ENCODE peak calls at places on chromosomes 16 and 17, in nine cellular contexts. R is CD4-positive, alpha-beta T cell; F is NCI-H187 treated with DMSO at 0.1 percent for 48 hours; N is lower lobe of right lung; X is activated CD4-positive, alpha-beta T cell treated with anti-CD3 and anti-CD28 coated beads, Interleukin-2, amount 50 U/mL, for 1 hour; M is Calu3; U is coronary artery; E is fibroblast of villous mesenchyme; J is stimulated activated CD4-positive, alpha-beta T cell treated with anti-CD3 and anti-CD28 coated beads, Interleukin-4, amount 100 ng/mL, for 24 hours. Q is an unnamed sample.

GRCh38 chr16:27566417-27566816 is 16.5 kb downstream of the KATNIP start:
- DNase-seq in R (no peak), F (no peak), N (no peak), X (no peak), M (no peak), U (no peak), E (no peak), J (no peak), Q (peak; percentile 36)

GRCh38 chr16:81238296-81239011 is at the start of gene BCO1:
- DNase-seq in R (no peak), F (no peak), N (no peak), X (no peak), M (peak; percentile 57), U (no peak), E (peak; percentile 77), J (no peak), Q (no peak)

GRCh38 chr17:6279659-6280058 is 155.3 kb downstream of the AIPL1 start:
- DNase-seq in R (no peak), F (peak; percentile 27), N (no peak), X (no peak), M (peak; percentile 55), U (no peak), E (no peak), J (no peak), Q (no peak)

GRCh38 chr17:69639096-69639495 is 224.6 kb downstream of the MAP2K6 start:
- DNase-seq in R (no peak), F (no peak), N (no peak), X (no peak), M (no peak), U (no peak), E (no peak), J (no peak), Q (no peak)

GRCh38 chr17:82434216-82434565 is 15.8 kb upstream of the OGFOD3 start:
- DNase-seq in R (no peak), F (no peak), N (no peak), X (no peak), M (no peak), U (no peak), E (no peak), J (no peak), Q (no peak)

GRCh38 chr17:38440614-38441397 is 12.5 kb downstream of the ARHGAP23 start:
- DNase-seq in R (no peak), F (no peak), N (no peak), X (no peak), M (no peak), U (no peak), E (no peak), J (no peak), Q (no peak)

GRCh38 chr17:7852919-7853692 is 1.8 kb upstream of the TMEM88 start:
- DNase-seq in R (no peak), F (no peak), N (peak; percentile 51), X (peak; percentile 20), M (no peak), U (peak; percentile 71), E (no peak), J (peak; percentile 4), Q (peak; percentile 68)

GRCh38 chr17:40069751-40070643 is 7.2 kb downstream of the THRA start:
- DNase-seq in R (no peak), F (no peak), N (no peak), X (peak; percentile 34), M (peak; percentile 85), U (peak; percentile 81), E (no peak), J (peak; percentile 30), Q (peak; percentile 87)

GRCh38 chr16:82814059-82814458 is 187.3 kb downstream of the CDH13 start:
- DNase-seq in R (no peak), F (no peak), N (no peak), X (no peak), M (no peak), U (no peak), E (no peak), J (no peak), Q (no peak)

GRCh38 chr16:11560701-11561439 is 25.8 kb downstream of the LITAF start:
- DNase-seq in R (peak; percentile 83), F (no peak), N (no peak), X (peak; percentile 66), M (no peak), U (no peak), E (peak; percentile 95), J (peak; percentile 59), Q (no peak)

GRCh38 chr17:77892031-77892430 is 66.5 kb upstream of the TNRC6C start:
- DNase-seq in R (no peak), F (no peak), N (no peak), X (no peak), M (no peak), U (no peak), E (no peak), J (no peak), Q (no peak)

GRCh38 chr16:22938647-22939046 is 124.7 kb downstream of the HS3ST2 start:
- DNase-seq in R (no peak), F (no peak), N (no peak), X (no peak), M (no peak), U (no peak), E (no peak), J (no peak), Q (no peak)

GRCh38 chr17:3913531-3914318 is 2.5 kb downstream of the P2RX1 start:
- DNase-seq in R (peak; percentile 68), F (no peak), N (peak; percentile 88), X (peak; percentile 80), M (peak; percentile 72), U (peak; percentile 86), E (peak; percentile 74), J (peak; percentile 82), Q (peak; percentile 88)

GRCh38 chr16:47374629-47375028 is 86.2 kb downstream of the ITFG1 start:
- DNase-seq in R (no peak), F (no peak), N (no peak), X (no peak), M (no peak), U (no peak), E (no peak), J (no peak), Q (no peak)

GRCh38 chr17:13786000-13786598 is 184.4 kb upstream of the HS3ST3A1 start:
- DNase-seq in R (no peak), F (no peak), N (no peak), X (no peak), M (no peak), U (no peak), E (peak; percentile 55), J (no peak), Q (no peak)

GRCh38 chr17:58331815-58332719 is 3.5 kb upstream of the TSPOAP1 start:
- DNase-seq in R (peak; percentile 79), F (no peak), N (peak; percentile 91), X (peak; percentile 88), M (no peak), U (no peak), E (no peak), J (peak; percentile 93), Q (no peak)

GRCh38 chr16:75456971-75457370 is 7.5 kb downstream of the TMEM170A start:
- DNase-seq in R (no peak), F (no peak), N (no peak), X (no peak), M (no peak), U (no peak), E (no peak), J (no peak), Q (no peak)

GRCh38 chr17:51119415-51120356 is 982 bp downstream of the SPAG9 start:
- DNase-seq in R (peak; percentile 19), F (no peak), N (peak; percentile 68), X (peak; percentile 39), M (peak; percentile 52), U (no peak), E (peak; percentile 73), J (peak; percentile 39), Q (peak; percentile 81)

GRCh38 chr17:39621523-39622379 is 5.0 kb upstream of the PPP1R1B start:
- DNase-seq in R (peak; percentile 67), F (peak; percentile 29), N (peak; percentile 91), X (peak; percentile 88), M (peak; percentile 100), U (peak; percentile 86), E (peak; percentile 80), J (peak; percentile 89), Q (peak; percentile 93)

GRCh38 chr16:67805718-67806427 is 487 bp downstream of the RANBP10 start:
- DNase-seq in R (no peak), F (no peak), N (peak; percentile 57), X (peak; percentile 3), M (peak; percentile 13), U (no peak), E (no peak), J (no peak), Q (no peak)

Q was measured in sigmoid colon.